ENCODE peak calls at places on chromosome 1, in five cellular contexts. K is GM12865, E is GM06990, H is omental fat pad, Y is OCI-LY7. Z is an unnamed sample.

GRCh38 chr1:248800459-248800858 is 25.3 kb downstream of the SH3BP5L start:
- DNase-seq in K (no peak), E (no peak), H (no peak), Y (no peak), Z (no peak)

GRCh38 chr1:20693623-20694022 is 24.2 kb downstream of the KIF17 start:
- DNase-seq in K (no peak), E (no peak), H (no peak), Y (no peak), Z (no peak)

GRCh38 chr1:209936125-209936524 is 1.9 kb upstream of the SYT14 start:
- DNase-seq in K (no peak), E (no peak), H (no peak), Y (no peak), Z (no peak)

GRCh38 chr1:67874501-67875111 is 41.3 kb upstream of the GNG12 start:
- DNase-seq in K (no peak), E (no peak), H (no peak), Y (no peak), Z (no peak)

GRCh38 chr1:160814856-160815255 is 18.9 kb downstream of the LY9 start:
- DNase-seq in K (no peak), E (no peak), H (no peak), Y (no peak), Z (no peak)

GRCh38 chr1:100246738-100247137 is 2.9 kb downstream of the DBT start:
- DNase-seq in K (no peak), E (no peak), H (no peak), Y (no peak), Z (no peak)

GRCh38 chr1:11707621-11708276 is 16.2 kb downstream of the DRAXIN start:
- DNase-seq in K (no peak), E (no peak), H (no peak), Y (no peak), Z (no peak)

GRCh38 chr1:110440877-110441276 is 10.1 kb upstream of the PROK1 start:
- DNase-seq in K (no peak), E (no peak), H (no peak), Y (no peak), Z (no peak)

GRCh38 chr1:41823453-41823852 is 95.3 kb downstream of the HIVEP3 start:
- DNase-seq in K (no peak), E (no peak), H (no peak), Y (no peak), Z (no peak)

GRCh38 chr1:102434421-102434820 is 437.7 kb upstream of the OLFM3 start:
- DNase-seq in K (peak; percentile 62), E (no peak), H (no peak), Y (peak; percentile 58), Z (peak; percentile 11)

GRCh38 chr1:185144233-185144632 is 12.5 kb downstream of the TRMT1L start:
- DNase-seq in K (no peak), E (no peak), H (no peak), Y (no peak), Z (no peak)

GRCh38 chr1:185138146-185138545 is 18.6 kb downstream of the TRMT1L start:
- DNase-seq in K (no peak), E (no peak), H (no peak), Y (no peak), Z (no peak)

GRCh38 chr1:185139231-185139630 is 17.5 kb downstream of the TRMT1L start:
- DNase-seq in K (no peak), E (no peak), H (no peak), Y (no peak), Z (no peak)
- TF ChIP-seq CTCF in K (no peak), E (no peak), H (no peak), Y (no peak), Z (no peak)

GRCh38 chr1:172399369-172400072 is 21.0 kb upstream of the C1orf105 start:
- DNase-seq in K (peak; percentile 82), E (peak; percentile 64), H (no peak), Y (peak; percentile 48), Z (peak; percentile 30)
- TF ChIP-seq CTCF in K (peak; percentile 28), E (peak; percentile 39), H (peak; percentile 7), Y (peak; percentile 90), Z (peak; percentile 83)

GRCh38 chr1:2642560-2643413 is 10.0 kb upstream of the MMEL1 start:
- DNase-seq in K (peak; percentile 94), E (peak; percentile 89), H (peak; percentile 66), Y (peak; percentile 94), Z (peak; percentile 96)
- TF ChIP-seq CTCF in K (peak; percentile 12), E (no peak), H (no peak), Y (peak; percentile 14), Z (no peak)

GRCh38 chr1:165894591-165894990 is 67.2 kb downstream of the UCK2 start:
- DNase-seq in K (no peak), E (no peak), H (no peak), Y (no peak), Z (no peak)
- TF ChIP-seq CTCF in K (no peak), E (no peak), H (no peak), Y (no peak), Z (no peak)

DNA sequence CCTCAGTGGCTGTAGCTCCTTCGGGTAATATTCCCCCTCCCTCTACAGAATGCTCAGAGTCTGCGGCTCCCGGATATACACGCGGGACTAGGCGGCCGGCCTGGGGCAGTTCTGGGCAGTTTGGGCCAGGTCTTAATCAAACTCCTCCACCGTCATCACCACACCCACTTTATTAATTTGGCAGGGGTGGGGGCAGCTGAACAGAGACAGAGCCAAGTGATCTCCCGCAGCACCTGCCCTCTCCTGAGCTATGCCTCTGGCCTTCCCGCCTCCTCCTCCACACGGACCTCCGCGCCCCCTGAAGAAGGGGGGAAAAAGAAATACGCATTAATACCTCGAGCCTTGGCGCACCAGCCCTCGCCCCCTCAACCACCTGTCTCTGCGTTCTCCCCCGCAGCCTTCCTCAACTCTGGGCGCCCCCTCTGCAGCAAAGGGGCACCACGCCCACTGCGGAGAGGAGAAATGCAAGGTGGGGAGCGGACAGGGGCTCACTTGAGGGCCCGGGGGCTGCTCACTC is 42.6 kb downstream of the CD34 start:
- DNase-seq in K (peak; percentile 28), E (peak; percentile 28), H (no peak), Y (peak; percentile 20), Z (peak; percentile 64)
- TF ChIP-seq CTCF in K (no peak), E (no peak), H (no peak), Y (no peak), Z (no peak)

Z was measured in activated CD8-positive, alpha-beta T cell treated with anti-CD3 and anti-CD28 coated beads for 36 hours.